ENCODE peak calls at places on chromosomes 11 and 22, in five cellular contexts. One of them, this sample, is unnamed.

GRCh38 chr22:27809700-27810365 is 8.3 kb upstream of the MN1 start:
- DNase-seq in heart left ventricle: no peak
- DNase-seq in MM.1S: no peak
- DNase-seq in SK-N-SH: no peak
- DNase-seq in naive thymus-derived CD4-positive, alpha-beta T cell: no peak
- DNase-seq in this sample: no peak

GRCh38 chr11:78902771-78903507 is 328.3 kb upstream of the NARS2 start:
- DNase-seq in heart left ventricle: no peak
- DNase-seq in MM.1S: no peak
- DNase-seq in SK-N-SH: no peak
- DNase-seq in naive thymus-derived CD4-positive, alpha-beta T cell: no peak
- DNase-seq in this sample: no peak

GRCh38 chr22:40694409-40694808 is 15.1 kb downstream of the MCHR1 start:
- DNase-seq in SK-N-SH: no peak
- DNase-seq in naive thymus-derived CD4-positive, alpha-beta T cell: no peak
- DNase-seq in heart left ventricle: no peak
- DNase-seq in MM.1S: no peak
- DNase-seq in this sample: no peak

GRCh38 chr11:1573077-1573846 is 1.2 kb upstream of the DUSP8 start:
- DNase-seq in heart left ventricle: peak; percentile 42
- DNase-seq in SK-N-SH: peak; percentile 58
- DNase-seq in naive thymus-derived CD4-positive, alpha-beta T cell: peak; percentile 56
- DNase-seq in MM.1S: no peak
- DNase-seq in this sample: no peak

GRCh38 chr11:65553301-65554001 is 4.7 kb downstream of the LTBP3 start:
- DNase-seq in MM.1S: peak; percentile 90
- DNase-seq in naive thymus-derived CD4-positive, alpha-beta T cell: peak; percentile 89
- DNase-seq in SK-N-SH: no peak
- DNase-seq in heart left ventricle: no peak
- DNase-seq in this sample: no peak

GRCh38 chr22:49239264-49240015 is 588.2 kb downstream of the BRD1 start:
- DNase-seq in SK-N-SH: no peak
- DNase-seq in heart left ventricle: no peak
- DNase-seq in naive thymus-derived CD4-positive, alpha-beta T cell: no peak
- DNase-seq in MM.1S: no peak
- DNase-seq in this sample: no peak

GRCh38 chr11:2099523-2100316 is 39.5 kb downstream of the IGF2 start:
- DNase-seq in SK-N-SH: peak; percentile 85
- DNase-seq in naive thymus-derived CD4-positive, alpha-beta T cell: no peak
- DNase-seq in heart left ventricle: no peak
- DNase-seq in MM.1S: no peak
- DNase-seq in this sample: no peak

GRCh38 chr11:68367252-68367651 is 54.9 kb downstream of the LRP5 start:
- DNase-seq in MM.1S: no peak
- DNase-seq in SK-N-SH: no peak
- DNase-seq in naive thymus-derived CD4-positive, alpha-beta T cell: no peak
- DNase-seq in heart left ventricle: no peak
- DNase-seq in this sample: no peak

GRCh38 chr11:108973402-108974119 is 308.7 kb downstream of the DDX10 start:
- DNase-seq in heart left ventricle: no peak
- DNase-seq in naive thymus-derived CD4-positive, alpha-beta T cell: no peak
- DNase-seq in SK-N-SH: no peak
- DNase-seq in MM.1S: no peak
- DNase-seq in this sample: no peak

GRCh38 chr11:132607575-132607974 is 924.7 kb downstream of the OPCML start:
- DNase-seq in heart left ventricle: no peak
- DNase-seq in naive thymus-derived CD4-positive, alpha-beta T cell: no peak
- DNase-seq in SK-N-SH: no peak
- DNase-seq in MM.1S: no peak
- DNase-seq in this sample: no peak

GRCh38 chr11:74895340-74896116 is 53.4 kb downstream of the XRRA1 start:
- DNase-seq in naive thymus-derived CD4-positive, alpha-beta T cell: no peak
- DNase-seq in MM.1S: no peak
- DNase-seq in SK-N-SH: no peak
- DNase-seq in heart left ventricle: no peak
- DNase-seq in this sample: no peak

GRCh38 chr22:46501701-46502100 is 35.7 kb downstream of the CELSR1 start:
- DNase-seq in SK-N-SH: no peak
- DNase-seq in MM.1S: no peak
- DNase-seq in heart left ventricle: no peak
- DNase-seq in naive thymus-derived CD4-positive, alpha-beta T cell: no peak
- DNase-seq in this sample: no peak

GRCh38 chr11:58674609-58675008 is 52.1 kb downstream of the CNTF start:
- DNase-seq in heart left ventricle: no peak
- DNase-seq in MM.1S: no peak
- DNase-seq in naive thymus-derived CD4-positive, alpha-beta T cell: no peak
- DNase-seq in SK-N-SH: no peak
- DNase-seq in this sample: no peak

GRCh38 chr11:34192481-34193401 is 87.3 kb downstream of the NAT10 start:
- DNase-seq in naive thymus-derived CD4-positive, alpha-beta T cell: no peak
- DNase-seq in SK-N-SH: peak; percentile 69
- DNase-seq in MM.1S: no peak
- DNase-seq in heart left ventricle: peak; percentile 43
- DNase-seq in this sample: no peak

GRCh38 chr22:38262051-38262795 is 10.6 kb downstream of the TMEM184B start:
- DNase-seq in heart left ventricle: peak; percentile 48
- DNase-seq in SK-N-SH: peak; percentile 29
- DNase-seq in naive thymus-derived CD4-positive, alpha-beta T cell: no peak
- DNase-seq in MM.1S: peak; percentile 63
- DNase-seq in this sample: no peak

GRCh38 chr11:107651672-107652071 is 60.2 kb downstream of the SLN start:
- DNase-seq in SK-N-SH: no peak
- DNase-seq in naive thymus-derived CD4-positive, alpha-beta T cell: no peak
- DNase-seq in MM.1S: no peak
- DNase-seq in heart left ventricle: no peak
- DNase-seq in this sample: no peak

GRCh38 chr22:30946354-30946753 is 22.2 kb downstream of the MORC2 start:
- DNase-seq in heart left ventricle: no peak
- DNase-seq in naive thymus-derived CD4-positive, alpha-beta T cell: no peak
- DNase-seq in MM.1S: no peak
- DNase-seq in SK-N-SH: no peak
- DNase-seq in this sample: no peak

GRCh38 chr22:30947163-30947820 is 21.3 kb downstream of the MORC2 start:
- DNase-seq in SK-N-SH: no peak
- DNase-seq in naive thymus-derived CD4-positive, alpha-beta T cell: no peak
- DNase-seq in MM.1S: no peak
- DNase-seq in heart left ventricle: peak; percentile 32
- DNase-seq in this sample: no peak

GRCh38 chr22:30948930-30949342 is 19.6 kb downstream of the MORC2 start:
- DNase-seq in heart left ventricle: no peak
- DNase-seq in naive thymus-derived CD4-positive, alpha-beta T cell: no peak
- DNase-seq in MM.1S: no peak
- DNase-seq in SK-N-SH: no peak
- DNase-seq in this sample: no peak

GRCh38 chr22:30949934-30950660 is 18.5 kb downstream of the MORC2 start:
- DNase-seq in MM.1S: no peak
- DNase-seq in naive thymus-derived CD4-positive, alpha-beta T cell: no peak
- DNase-seq in SK-N-SH: no peak
- DNase-seq in heart left ventricle: no peak
- DNase-seq in this sample: no peak

GRCh38 chr22:30947821-30948454 is 20.6 kb downstream of the MORC2 start:
- DNase-seq in heart left ventricle: no peak
- DNase-seq in naive thymus-derived CD4-positive, alpha-beta T cell: peak; percentile 29
- DNase-seq in MM.1S: peak; percentile 15
- DNase-seq in SK-N-SH: peak; percentile 38
- DNase-seq in this sample: no peak
- H3K36me3 ChIP-seq in heart left ventricle: peaks cover 62% of the 10 kb centered on the region
- H3K36me3 ChIP-seq in naive thymus-derived CD4-positive, alpha-beta T cell: no peaks in the 10 kb centered on the region
- H3K36me3 ChIP-seq in MM.1S: peaks cover 2% of the 10 kb centered on the region
- H3K36me3 ChIP-seq in SK-N-SH: peaks cover 29% of the 10 kb centered on the region
- H3K36me3 ChIP-seq in this sample: peaks cover 19% of the 10 kb centered on the region

DNA sequence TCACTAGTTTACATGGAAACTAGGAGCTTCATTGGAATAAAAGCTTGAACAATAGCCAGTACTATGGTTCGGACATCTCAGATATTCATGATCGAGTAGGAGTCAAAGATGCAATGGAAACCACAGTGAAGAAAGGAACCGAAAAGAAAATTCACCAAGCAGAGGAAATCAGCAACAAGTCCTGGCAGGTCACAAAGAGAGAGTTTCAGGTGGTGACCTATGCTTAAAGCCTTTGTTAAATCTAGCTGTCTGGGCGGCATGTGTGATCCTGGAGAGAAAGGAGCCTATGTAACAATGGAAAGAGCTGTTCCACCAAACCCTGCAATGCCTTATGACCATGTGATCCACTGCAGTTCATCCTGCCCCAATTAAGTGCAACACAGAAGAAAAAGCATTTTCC is 68.9 kb upstream of the POU2AF2 start:
- DNase-seq in naive thymus-derived CD4-positive, alpha-beta T cell: no peak
- DNase-seq in SK-N-SH: no peak
- DNase-seq in MM.1S: peak; percentile 72
- DNase-seq in heart left ventricle: no peak
- DNase-seq in this sample: no peak
- H3K4me3 ChIP-seq in naive thymus-derived CD4-positive, alpha-beta T cell: no peak overlapping the region
- H3K4me3 ChIP-seq in SK-N-SH: no peak overlapping the region
- H3K4me3 ChIP-seq in MM.1S: peak overlapping the region; percentile 6
- H3K4me3 ChIP-seq in heart left ventricle: no peak overlapping the region
- H3K4me3 ChIP-seq in this sample: no peak overlapping the region

GRCh38 chr11:13019313-13019712 is 10.2 kb downstream of the RASSF10 start:
- DNase-seq in MM.1S: no peak
- DNase-seq in SK-N-SH: no peak
- DNase-seq in heart left ventricle: no peak
- DNase-seq in naive thymus-derived CD4-positive, alpha-beta T cell: no peak
- DNase-seq in this sample: no peak

GRCh38 chr11:13012037-13012693 is 3.0 kb downstream of the RASSF10 start:
- DNase-seq in MM.1S: no peak
- DNase-seq in heart left ventricle: no peak
- DNase-seq in SK-N-SH: no peak
- DNase-seq in naive thymus-derived CD4-positive, alpha-beta T cell: no peak
- DNase-seq in this sample: no peak

GRCh38 chr11:13013054-13013488 is 4.0 kb downstream of the RASSF10 start:
- DNase-seq in heart left ventricle: no peak
- DNase-seq in SK-N-SH: no peak
- DNase-seq in naive thymus-derived CD4-positive, alpha-beta T cell: no peak
- DNase-seq in MM.1S: no peak
- DNase-seq in this sample: no peak

GRCh38 chr11:13016415-13016814 is 7.3 kb downstream of the RASSF10 start:
- DNase-seq in MM.1S: no peak
- DNase-seq in heart left ventricle: no peak
- DNase-seq in SK-N-SH: no peak
- DNase-seq in naive thymus-derived CD4-positive, alpha-beta T cell: no peak
- DNase-seq in this sample: no peak

GRCh38 chr11:13015753-13016152 is 6.6 kb downstream of the RASSF10 start:
- DNase-seq in MM.1S: no peak
- DNase-seq in SK-N-SH: no peak
- DNase-seq in naive thymus-derived CD4-positive, alpha-beta T cell: no peak
- DNase-seq in heart left ventricle: no peak
- DNase-seq in this sample: no peak
- H3K36me3 ChIP-seq in MM.1S: no peaks in the 10 kb centered on the region
- H3K36me3 ChIP-seq in SK-N-SH: no peaks in the 10 kb centered on the region
- H3K36me3 ChIP-seq in naive thymus-derived CD4-positive, alpha-beta T cell: no peaks in the 10 kb centered on the region
- H3K36me3 ChIP-seq in heart left ventricle: no peaks in the 10 kb centered on the region
- H3K36me3 ChIP-seq in this sample: no peaks in the 10 kb centered on the region

DNA sequence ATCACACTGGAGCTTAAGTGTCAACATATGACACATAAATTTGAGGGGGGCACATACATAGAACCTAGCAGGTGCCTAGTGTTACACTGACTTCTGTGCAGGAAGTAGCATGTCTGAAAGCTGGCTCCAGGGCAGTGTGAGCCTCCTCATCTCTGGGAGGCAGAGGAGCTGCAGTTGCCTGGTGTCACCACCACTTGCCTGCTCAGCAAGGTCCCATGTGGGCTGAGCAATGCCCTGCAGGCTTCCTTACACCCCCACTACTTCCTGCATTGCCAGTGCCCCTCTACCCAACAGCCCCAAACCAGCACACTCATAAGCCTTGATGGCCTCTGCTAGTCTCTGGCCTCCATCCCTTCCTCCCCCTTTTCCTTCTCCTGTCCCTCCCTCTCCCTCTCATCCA is 165.8 kb downstream of the BUD13 start:
- DNase-seq in SK-N-SH: no peak
- DNase-seq in heart left ventricle: peak; percentile 3
- DNase-seq in MM.1S: no peak
- DNase-seq in naive thymus-derived CD4-positive, alpha-beta T cell: no peak
- DNase-seq in this sample: no peak
- H3K4me3 ChIP-seq in SK-N-SH: no peak overlapping the region
- H3K4me3 ChIP-seq in heart left ventricle: no peak overlapping the region
- H3K4me3 ChIP-seq in MM.1S: no peak overlapping the region
- H3K4me3 ChIP-seq in naive thymus-derived CD4-positive, alpha-beta T cell: no peak overlapping the region
- H3K4me3 ChIP-seq in this sample: no peak overlapping the region

GRCh38 chr11:120272303-120272702 is 32.4 kb downstream of the POU2F3 start:
- DNase-seq in SK-N-SH: no peak
- DNase-seq in heart left ventricle: no peak
- DNase-seq in MM.1S: no peak
- DNase-seq in naive thymus-derived CD4-positive, alpha-beta T cell: no peak
- DNase-seq in this sample: no peak

GRCh38 chr11:120271672-120272071 is 31.7 kb downstream of the POU2F3 start:
- DNase-seq in heart left ventricle: no peak
- DNase-seq in naive thymus-derived CD4-positive, alpha-beta T cell: no peak
- DNase-seq in MM.1S: no peak
- DNase-seq in SK-N-SH: no peak
- DNase-seq in this sample: no peak

GRCh38 chr11:120270386-120270785 is 30.4 kb downstream of the POU2F3 start:
- DNase-seq in MM.1S: no peak
- DNase-seq in SK-N-SH: no peak
- DNase-seq in naive thymus-derived CD4-positive, alpha-beta T cell: no peak
- DNase-seq in heart left ventricle: no peak
- DNase-seq in this sample: no peak

GRCh38 chr11:120268686-120269085 is 28.7 kb downstream of the POU2F3 start:
- DNase-seq in MM.1S: no peak
- DNase-seq in SK-N-SH: no peak
- DNase-seq in naive thymus-derived CD4-positive, alpha-beta T cell: no peak
- DNase-seq in heart left ventricle: no peak
- DNase-seq in this sample: no peak

DNA sequence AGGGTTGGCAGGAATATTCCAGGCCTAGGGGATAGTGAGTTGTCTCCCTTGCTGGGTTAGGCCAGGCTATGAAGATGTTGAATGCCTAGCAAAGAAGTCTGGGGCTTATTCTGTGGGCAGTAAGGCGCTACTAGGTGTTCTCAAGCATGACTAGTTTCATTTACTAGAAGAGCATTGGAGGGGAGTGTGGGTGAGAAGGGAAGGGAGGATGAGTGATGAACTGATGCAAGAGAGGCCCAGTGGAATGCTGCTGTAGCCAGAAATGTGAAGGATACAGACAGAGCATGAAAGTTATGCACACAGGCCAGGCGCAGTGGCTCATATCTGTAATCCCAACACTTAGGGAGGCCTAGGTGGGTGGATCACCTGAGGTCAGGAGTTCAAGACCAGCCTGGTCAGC is 33.5 kb downstream of the POU2F3 start:
- DNase-seq in SK-N-SH: no peak
- DNase-seq in MM.1S: no peak
- DNase-seq in heart left ventricle: no peak
- DNase-seq in naive thymus-derived CD4-positive, alpha-beta T cell: no peak
- DNase-seq in this sample: no peak
- H3K36me3 ChIP-seq in SK-N-SH: no peaks in the 10 kb centered on the region
- H3K36me3 ChIP-seq in MM.1S: no peaks in the 10 kb centered on the region
- H3K36me3 ChIP-seq in heart left ventricle: no peaks in the 10 kb centered on the region
- H3K36me3 ChIP-seq in naive thymus-derived CD4-positive, alpha-beta T cell: no peaks in the 10 kb centered on the region
- H3K36me3 ChIP-seq in this sample: no peaks in the 10 kb centered on the region

This sample was measured in esophagus squamous epithelium.